ENCODE peak calls at places on chromosome 14, in seven cellular contexts. I, T, N, Z, P, R and M are unnamed samples.

GRCh38 chr14:71711619-71712018 is 220.6 kb upstream of the RGS6 start:
- DNase-seq in P (no peak), T (no peak), I (no peak), R (no peak), N (no peak), Z (peak; percentile 70), M (no peak)

GRCh38 chr14:104677506-104678332 is 11.7 kb upstream of the INF2 start:
- DNase-seq in N (peak; percentile 55), R (peak; percentile 82), I (no peak), P (peak; percentile 76), T (no peak), Z (no peak), M (no peak)

GRCh38 chr14:32404784-32405573 is 75.9 kb downstream of the AKAP6 start:
- DNase-seq in R (no peak), T (no peak), I (no peak), Z (no peak), N (no peak), P (no peak), M (no peak)

GRCh38 chr14:64478634-64479250 is 13.4 kb downstream of the AKAP5 start:
- DNase-seq in T (peak; percentile 39), Z (peak; percentile 27), I (no peak), N (no peak), R (no peak), P (no peak), M (no peak)

GRCh38 chr14:87264386-87264785 is 728.6 kb downstream of the GALC start:
- DNase-seq in P (no peak), R (no peak), Z (no peak), T (no peak), I (no peak), N (no peak), M (no peak)

GRCh38 chr14:34711169-34711568 is 3.2 kb downstream of the CFL2 start:
- DNase-seq in I (no peak), T (peak; percentile 59), N (no peak), R (no peak), Z (peak; percentile 48), P (no peak), M (no peak)

GRCh38 chr14:60323199-60323891 is 74.3 kb downstream of the PPM1A start:
- DNase-seq in I (no peak), P (no peak), T (peak; percentile 46), Z (no peak), R (no peak), N (no peak), M (no peak)

GRCh38 chr14:104777808-104778249 is 17.7 kb downstream of the AKT1 start:
- DNase-seq in I (no peak), N (no peak), P (no peak), T (no peak), Z (no peak), R (no peak), M (no peak)

GRCh38 chr14:69625299-69626131 is 14.1 kb downstream of the SUSD6 start:
- DNase-seq in T (no peak), N (no peak), R (peak; percentile 70), Z (no peak), I (no peak), P (no peak), M (no peak)

GRCh38 chr14:98323850-98324249 is 948.1 kb downstream of the BCL11B start:
- DNase-seq in P (no peak), N (no peak), Z (peak; percentile 81), I (no peak), T (no peak), R (no peak), M (no peak)

GRCh38 chr14:80768646-80769045 is 172.9 kb downstream of the CEP128 start:
- DNase-seq in N (no peak), T (no peak), P (no peak), Z (no peak), R (no peak), I (no peak), M (no peak)

GRCh38 chr14:103534576-103535061 is 5.6 kb downstream of the TRMT61A start:
- DNase-seq in N (no peak), P (no peak), T (no peak), R (no peak), I (no peak), Z (no peak), M (no peak)

GRCh38 chr14:91873476-91874265 is 6.3 kb upstream of the TC2N start:
- DNase-seq in I (no peak), R (no peak), N (no peak), Z (no peak), T (no peak), P (no peak), M (no peak)

GRCh38 chr14:78022059-78022458 is 148.1 kb upstream of the NRXN3 start:
- DNase-seq in Z (peak; percentile 18), R (no peak), T (peak; percentile 67), I (no peak), N (peak; percentile 56), P (peak; percentile 79), M (no peak)

DNA sequence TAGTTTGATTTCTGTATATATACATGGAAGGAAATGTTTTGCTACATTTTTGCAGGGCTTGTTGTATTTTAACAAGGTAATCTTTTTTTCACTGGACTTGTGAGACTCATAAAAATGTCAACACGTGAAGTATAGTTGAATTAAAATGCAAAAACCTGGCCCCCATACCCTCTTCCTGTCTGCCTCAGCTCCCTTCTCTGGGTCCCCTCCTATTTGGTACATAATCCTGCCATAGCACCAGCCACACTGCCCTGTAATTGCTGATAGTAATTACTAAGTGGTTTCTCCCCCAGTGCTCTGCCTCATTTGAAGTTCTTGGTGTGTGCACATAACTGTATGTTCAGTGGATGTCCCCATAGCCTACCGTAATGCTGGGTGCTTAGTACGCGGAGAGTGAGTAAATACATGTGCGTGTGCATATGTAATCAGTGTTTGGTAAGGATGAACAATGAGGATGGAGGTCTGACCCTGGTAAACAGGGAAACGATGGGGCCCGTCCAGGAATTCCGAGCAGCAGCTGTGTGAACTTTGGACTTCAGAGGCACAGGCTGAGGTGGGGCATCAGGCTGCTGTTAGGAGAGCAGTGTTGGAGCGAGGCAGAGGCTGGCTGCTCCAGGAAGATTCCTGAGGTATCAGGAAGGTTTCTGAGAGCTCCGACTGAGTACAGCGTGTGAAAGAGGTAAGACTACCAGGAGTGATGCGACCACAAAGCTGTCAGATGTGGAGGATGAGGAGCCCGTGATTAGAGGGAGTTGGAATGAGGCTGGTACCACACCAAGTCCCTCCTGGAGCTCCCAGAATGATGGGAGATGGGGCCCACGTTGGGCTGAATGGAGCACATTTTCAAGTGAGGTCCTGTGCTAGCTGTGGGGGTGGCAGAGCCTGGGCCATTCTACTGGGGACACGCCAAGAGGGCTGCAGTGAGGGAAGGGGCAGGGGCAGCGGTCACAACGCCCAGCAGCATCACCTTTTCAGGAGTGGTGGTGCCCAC is 106.8 kb downstream of the PELI2 start:
- DNase-seq in Z (no peak), T (no peak), N (peak; percentile 45), R (no peak), I (no peak), P (no peak), M (no peak)
- TF ChIP-seq CTCF in Z (no peak), T (no peak), N (no peak), R (no peak), I (no peak), P (no peak), M (no peak)

DNA sequence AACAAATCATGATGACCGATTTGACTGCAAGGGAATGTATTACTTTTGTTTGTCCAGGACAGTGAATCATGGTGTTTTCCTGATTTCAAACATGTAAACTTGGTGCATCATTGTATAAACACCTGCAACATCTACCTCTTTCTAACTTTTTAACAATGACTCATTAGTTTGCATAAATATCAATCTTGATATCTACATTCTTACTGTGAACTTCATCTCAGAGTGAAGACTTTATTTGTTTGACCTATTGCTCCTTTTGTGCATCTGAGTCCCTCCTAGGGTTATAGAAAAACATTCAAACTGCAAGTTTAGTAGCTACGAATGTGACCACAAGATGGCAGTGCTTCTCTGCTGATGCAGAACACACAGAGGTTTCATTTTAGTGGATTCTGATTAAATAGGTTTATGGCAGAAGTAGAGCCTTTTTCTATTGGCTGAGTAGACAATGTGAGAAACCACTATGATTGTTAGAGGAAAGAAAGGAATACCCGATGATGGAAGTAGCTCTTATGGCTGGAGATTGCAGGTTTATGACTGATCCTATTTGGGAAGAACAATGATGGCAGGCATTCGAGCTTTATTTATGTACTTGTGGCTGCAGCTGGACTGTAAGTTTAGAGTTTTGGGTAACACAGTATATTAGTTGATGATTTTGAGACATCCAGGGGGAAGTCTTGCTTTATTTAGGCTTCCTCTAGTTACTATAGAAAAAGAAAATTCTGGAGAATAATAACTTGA is 244.2 kb upstream of the OR4E1 start:
- DNase-seq in N (no peak), Z (peak; percentile 22), R (no peak), P (peak; percentile 49), T (peak; percentile 11), I (no peak), M (no peak)
- TF ChIP-seq CTCF in N (peak; percentile 82), Z (peak; percentile 89), R (peak; percentile 51), P (peak; percentile 75), T (peak; percentile 89), I (no peak), M (peak; percentile 52)

GRCh38 chr14:50312734-50313054 is 570 bp downstream of the DMAC2L start:
- DNase-seq in Z (no peak), I (no peak), N (no peak), R (no peak), T (no peak), P (no peak), M (no peak)

GRCh38 chr14:50311974-50312733 is at the start of the genes DMAC2L and L2HGDH:
- DNase-seq in R (peak; percentile 91), I (peak; percentile 60), N (peak; percentile 90), P (peak; percentile 94), Z (peak; percentile 65), T (peak; percentile 98), M (peak; percentile 93)

GRCh38 chr14:50308363-50308762 is 3.7 kb downstream of the L2HGDH start:
- DNase-seq in Z (no peak), P (no peak), N (no peak), I (no peak), T (no peak), R (no peak), M (no peak)

GRCh38 chr14:50310445-50310844 is 1.6 kb downstream of the L2HGDH start:
- DNase-seq in I (no peak), P (no peak), T (no peak), R (no peak), N (no peak), Z (no peak), M (no peak)

GRCh38 chr14:50311337-50311973 is 574 bp downstream of the L2HGDH start:
- DNase-seq in I (no peak), N (no peak), R (no peak), Z (no peak), P (peak; percentile 26), T (peak; percentile 87), M (no peak)
- TF ChIP-seq CTCF in I (peak; percentile 44), N (peak; percentile 81), R (no peak), Z (peak; percentile 43), P (peak; percentile 43), T (peak; percentile 51), M (no peak)

GRCh38 chr14:76884394-76884793 is 58.2 kb downstream of the LRRC74A start:
- DNase-seq in I (no peak), T (no peak), P (no peak), Z (no peak), R (no peak), N (no peak), M (no peak)

GRCh38 chr14:76884853-76885276 is 58.7 kb downstream of the LRRC74A start:
- DNase-seq in T (no peak), I (no peak), N (no peak), Z (no peak), R (peak; percentile 47), P (no peak), M (no peak)

GRCh38 chr14:76880432-76880831 is 54.2 kb downstream of the LRRC74A start:
- DNase-seq in T (no peak), N (no peak), R (no peak), I (no peak), P (no peak), Z (no peak), M (no peak)

GRCh38 chr14:76883437-76883836 is 57.2 kb downstream of the LRRC74A start:
- DNase-seq in P (no peak), R (no peak), T (no peak), I (no peak), Z (no peak), N (no peak), M (no peak)

GRCh38 chr14:76882646-76883045 is 56.4 kb downstream of the LRRC74A start:
- DNase-seq in N (no peak), R (no peak), T (peak; percentile 59), Z (no peak), I (no peak), P (no peak), M (no peak)
- TF ChIP-seq CTCF in N (no peak), R (no peak), T (no peak), Z (no peak), I (no peak), P (no peak), M (no peak)